ENCODE peak calls at places on chromosomes 11 and 22, in six cellular contexts. B is choroid plexus epithelial cell, D is AG09309, L is brain microvascular endothelial cell, I is transverse colon, V is gastrocnemius medialis. F is an unnamed sample.
A peak's percentile ranks its signal among the peaks of the same experiment; 100 is the strongest.

GRCh38 chr22:39242809-39243442 is 1.9 kb downstream of the PDGFB start:
- DNase-seq in V (no peak), L (no peak), B (no peak), I (no peak), D (no peak), F (no peak)

GRCh38 chr22:46110215-46110614 is 40.1 kb upstream of the PPARA start:
- DNase-seq in I (no peak), B (peak; percentile 58), L (peak; percentile 24), D (no peak), V (no peak), F (no peak)

GRCh38 chr11:119421941-119422504 is 949 bp downstream of the THY1 start:
- DNase-seq in B (no peak), D (no peak), I (no peak), V (no peak), L (no peak), F (peak; percentile 50)

GRCh38 chr11:96125400-96125799 is 201.5 kb upstream of the MTMR2 start:
- DNase-seq in I (no peak), D (no peak), V (no peak), B (no peak), L (no peak), F (no peak)

GRCh38 chr11:86722041-86722440 is 49.6 kb upstream of the ME3 start:
- DNase-seq in I (no peak), V (no peak), B (peak; percentile 66), D (no peak), L (no peak), F (peak; percentile 78)

GRCh38 chr11:44899959-44900358 is 50.7 kb downstream of the TP53I11 start:
- DNase-seq in I (peak; percentile 21), L (peak; percentile 76), B (peak; percentile 66), V (no peak), D (peak; percentile 13), F (peak; percentile 69)

GRCh38 chr11:122733301-122733686 is 77.8 kb downstream of the UBASH3B start:
- DNase-seq in I (no peak), V (peak; percentile 8), B (peak; percentile 96), D (no peak), L (peak; percentile 98), F (peak; percentile 94)

GRCh38 chr22:35470903-35471321 is 69.7 kb upstream of the RASD2 start:
- DNase-seq in B (peak; percentile 47), L (peak; percentile 47), D (no peak), V (no peak), I (no peak), F (no peak)

GRCh38 chr11:126607374-126607773 is 251.9 kb downstream of the ST3GAL4 start:
- DNase-seq in I (peak; percentile 25), V (no peak), D (peak; percentile 38), L (peak; percentile 59), B (peak; percentile 61), F (peak; percentile 61)

GRCh38 chr11:70108250-70108649 is 30.1 kb downstream of the ANO1 start:
- DNase-seq in B (peak; percentile 50), D (peak; percentile 76), I (no peak), L (peak; percentile 6), V (no peak), F (peak; percentile 30)

GRCh38 chr11:134425816-134426536 is 13.9 kb upstream of the B3GAT1 start:
- DNase-seq in L (no peak), I (no peak), V (no peak), B (no peak), D (no peak), F (no peak)

GRCh38 chr11:73252577-73253191 is 19.5 kb upstream of the P2RY6 start:
- DNase-seq in I (no peak), B (no peak), D (no peak), V (no peak), L (no peak), F (no peak)

GRCh38 chr22:40666151-40666848 is 13.0 kb upstream of the MCHR1 start:
- DNase-seq in L (no peak), I (no peak), B (no peak), D (peak; percentile 84), V (no peak), F (peak; percentile 91)

GRCh38 chr11:110297726-110298297 is 1.4 kb upstream of the RDX start:
- DNase-seq in B (peak; percentile 23), L (no peak), D (no peak), V (no peak), I (no peak), F (peak; percentile 21)

GRCh38 chr11:122711362-122711761 is 55.8 kb downstream of the UBASH3B start:
- DNase-seq in L (no peak), I (no peak), V (no peak), D (no peak), B (no peak), F (no peak)

GRCh38 chr11:105046898-105047579 is 1.9 kb upstream of the CARD16 start:
- DNase-seq in L (peak; percentile 94), V (no peak), I (peak; percentile 35), D (peak; percentile 95), B (peak; percentile 99), F (peak; percentile 98)

GRCh38 chr11:117986981-117987495 is 844 bp downstream of the IL10RA start:
- DNase-seq in V (no peak), I (peak; percentile 50), D (no peak), B (no peak), L (no peak), F (no peak)

GRCh38 chr11:121964591-121964990 is 151.4 kb downstream of the BLID start:
- DNase-seq in I (no peak), V (peak; percentile 7), L (peak; percentile 74), D (no peak), B (peak; percentile 69), F (peak; percentile 10)

GRCh38 chr11:85076535-85077330 is 550.4 kb downstream of the DLG2 start:
- DNase-seq in V (no peak), L (peak; percentile 63), B (peak; percentile 64), D (no peak), I (no peak), F (peak; percentile 67)

GRCh38 chr22:28600546-28601143 is 79.0 kb downstream of the TTC28 start:
- DNase-seq in D (peak; percentile 46), L (peak; percentile 28), B (peak; percentile 81), I (no peak), V (no peak), F (peak; percentile 84)

GRCh38 chr22:40175571-40176105 is 2.1 kb upstream of the TNRC6B start:
- DNase-seq in V (no peak), D (no peak), B (no peak), I (no peak), L (no peak), F (peak; percentile 42)

GRCh38 chr11:122115520-122116343 is at the start of gene BLID:
- DNase-seq in D (no peak), L (peak; percentile 60), B (peak; percentile 77), V (no peak), I (peak; percentile 19), F (peak; percentile 63)

GRCh38 chr11:46237248-46238077 is 40.0 kb upstream of the CREB3L1 start:
- DNase-seq in V (no peak), L (peak; percentile 88), I (peak; percentile 46), B (peak; percentile 83), D (peak; percentile 52), F (peak; percentile 83)
- TF ChIP-seq CTCF in V (no peak), L (no peak), I (no peak), B (no peak), D (no peak), F (no peak)

GRCh38 chr11:58926251-58926650 is 13.0 kb upstream of the GLYATL1 start:
- DNase-seq in I (no peak), D (no peak), L (no peak), B (no peak), V (no peak), F (peak; percentile 47)

GRCh38 chr11:58928691-58929090 is 10.6 kb upstream of the GLYATL1 start:
- DNase-seq in L (no peak), V (no peak), D (no peak), B (no peak), I (no peak), F (no peak)

GRCh38 chr11:58926695-58927094 is 12.6 kb upstream of the GLYATL1 start:
- DNase-seq in B (peak; percentile 11), I (no peak), D (peak; percentile 75), L (no peak), V (no peak), F (peak; percentile 78)

GRCh38 chr11:58927393-58928081 is 11.8 kb upstream of the GLYATL1 start:
- DNase-seq in B (peak; percentile 43), L (no peak), V (no peak), I (peak; percentile 43), D (no peak), F (peak; percentile 61)

DNA sequence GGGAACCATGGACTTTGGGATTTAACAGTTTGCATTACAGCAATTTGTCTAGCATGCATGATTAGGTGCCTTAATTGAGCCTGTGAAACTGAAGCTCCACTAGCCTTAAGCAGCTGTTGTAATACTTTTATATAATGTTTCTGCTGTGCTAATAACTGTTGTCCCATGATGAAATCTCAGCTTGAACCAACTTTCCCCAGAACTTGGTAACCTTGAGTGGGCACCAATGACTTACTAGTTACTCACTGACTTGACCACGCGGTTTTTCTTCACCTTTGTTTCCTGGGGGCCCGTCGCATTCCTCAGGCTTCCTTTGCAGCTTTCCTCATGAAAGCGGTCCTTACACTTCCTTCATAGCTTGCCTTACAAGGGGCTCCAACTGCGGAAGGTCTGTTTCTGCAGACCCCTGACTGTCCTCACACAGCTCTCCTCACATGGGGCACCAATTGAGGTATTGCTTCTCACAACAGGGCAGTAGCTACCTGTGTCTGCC is 11.2 kb upstream of the GLYATL1 start:
- DNase-seq in V (no peak), I (no peak), L (no peak), D (no peak), B (no peak), F (peak; percentile 25)
- H3K4me3 ChIP-seq in V (no peak overlapping the region), I (no peak overlapping the region), L (no peak overlapping the region), D (no peak overlapping the region), B (no peak overlapping the region), F (peak overlapping the region; percentile 7)

GRCh38 chr11:58060939-58061672 is 30.4 kb downstream of the OR6Q1 start:
- DNase-seq in I (no peak), L (no peak), D (no peak), B (no peak), V (no peak), F (peak; percentile 18)
- TF ChIP-seq CTCF in I (peak; percentile 4), L (peak; percentile 54), D (peak; percentile 29), B (no peak), V (no peak), F (peak; percentile 50)

GRCh38 chr22:37280718-37281117 is 1.6 kb upstream of the CYTH4 start:
- DNase-seq in L (no peak), D (no peak), V (no peak), B (no peak), I (no peak), F (no peak)

GRCh38 chr22:37281646-37282384 is 493 bp upstream of the CYTH4 start:
- DNase-seq in L (peak; percentile 66), B (no peak), I (no peak), D (no peak), V (no peak), F (no peak)

GRCh38 chr22:37281195-37281594 is 1.1 kb upstream of the CYTH4 start:
- DNase-seq in D (no peak), I (no peak), B (no peak), L (no peak), V (no peak), F (no peak)

GRCh38 chr22:37283393-37283937 is 1.2 kb downstream of the CYTH4 start:
- DNase-seq in D (no peak), I (peak; percentile 62), L (no peak), V (no peak), B (no peak), F (no peak)

GRCh38 chr22:37282385-37282677 is at the start of gene CYTH4:
- DNase-seq in V (no peak), D (no peak), B (no peak), I (peak; percentile 80), L (no peak), F (no peak)
- H3K4me3 ChIP-seq in V (peak within 1 kb of the TSS; percentile 3), D (no peak within 1 kb of the TSS), B (no peak within 1 kb of the TSS), I (peak within 1 kb of the TSS; percentile 12), L (no peak within 1 kb of the TSS), F (no peak within 1 kb of the TSS)

F was measured in fibroblast of the aortic adventitia.